ENCODE peak calls at places on chromosomes 5 and 9, in eight cellular contexts. Y is dorsolateral prefrontal cortex, W is choroid plexus epithelial cell, V is tibial nerve, G is neural progenitor cell, H is astrocyte, Z is heart right ventricle, M is WERI-Rb-1. L is an unnamed sample.

GRCh38 chr5:138945421-138946240 is 70.5 kb upstream of the LRRTM2 start:
- DNase-seq in Z (no peak), H (no peak), Y (no peak), W (no peak), G (peak), V (no peak), M (no peak), L (no peak)

GRCh38 chr5:181241393-181241975 is 2.2 kb downstream of the RACK1 start:
- DNase-seq in Z (no peak), G (no peak), V (no peak), W (peak), Y (no peak), H (peak), M (no peak), L (peak)

GRCh38 chr5:15383469-15383868 is 116.5 kb upstream of the FBXL7 start:
- DNase-seq in V (no peak), Y (no peak), G (peak), Z (no peak), M (peak), H (peak), W (peak), L (peak)

GRCh38 chr9:95053611-95054440 is 263.7 kb downstream of the FANCC start:
- DNase-seq in M (no peak), G (no peak), W (peak), V (no peak), Z (no peak), Y (no peak), H (no peak), L (peak)

GRCh38 chr9:21533597-21533996 is 51.5 kb upstream of the IFNE start:
- DNase-seq in Z (no peak), G (no peak), W (no peak), M (no peak), Y (no peak), H (no peak), V (no peak), L (no peak)

GRCh38 chr9:107732781-107733529 is 243.4 kb upstream of the KLF4 start:
- DNase-seq in H (peak), W (peak), V (no peak), M (no peak), G (no peak), Z (peak), Y (no peak), L (peak)

GRCh38 chr5:98499892-98500291 is 273.6 kb upstream of the RGMB start:
- DNase-seq in M (no peak), H (no peak), Y (no peak), G (no peak), V (no peak), W (no peak), Z (no peak), L (no peak)

GRCh38 chr5:32206053-32206452 is 31.9 kb upstream of the GOLPH3 start:
- DNase-seq in W (no peak), Y (no peak), Z (no peak), G (no peak), V (no peak), H (no peak), M (no peak), L (no peak)

GRCh38 chr5:14668247-14668646 is 3.7 kb downstream of the OTULIN start:
- DNase-seq in G (no peak), V (no peak), H (no peak), M (no peak), W (no peak), Y (no peak), Z (no peak), L (no peak)

GRCh38 chr5:78518365-78519197 is 130.0 kb downstream of the LHFPL2 start:
- DNase-seq in H (peak), Z (no peak), W (peak), V (no peak), M (no peak), G (no peak), Y (no peak), L (peak)

GRCh38 chr5:150579462-150580400 is 60.7 kb upstream of the SYNPO start:
- DNase-seq in Z (no peak), H (peak), G (no peak), M (no peak), V (no peak), W (no peak), Y (no peak), L (no peak)

GRCh38 chr9:78691531-78691930 is 394.6 kb downstream of the PSAT1 start:
- DNase-seq in M (peak), Z (no peak), W (no peak), G (no peak), V (no peak), Y (no peak), H (no peak), L (no peak)

GRCh38 chr9:121884057-121884512 is 209.0 kb downstream of the TTLL11 start:
- DNase-seq in H (no peak), Y (no peak), W (no peak), G (peak), V (no peak), M (no peak), Z (no peak), L (no peak)

GRCh38 chr9:133935328-133936040 is 56.6 kb downstream of the VAV2 start:
- DNase-seq in H (peak), Y (no peak), W (peak), G (no peak), V (peak), Z (peak), M (no peak), L (peak)

GRCh38 chr5:157342822-157343402 is 77.0 kb downstream of the CYFIP2 start:
- DNase-seq in G (peak), Y (no peak), M (peak), V (no peak), W (peak), Z (no peak), H (no peak), L (peak)

GRCh38 chr5:68424799-68425537 is 209.4 kb downstream of the PIK3R1 start:
- DNase-seq in V (no peak), W (peak), H (peak), Z (no peak), G (no peak), Y (no peak), M (peak), L (peak)

GRCh38 chr5:129902806-129903205 is 1.5 kb upstream of the CHSY3 start:
- DNase-seq in H (no peak), G (peak), Z (no peak), V (no peak), W (no peak), M (no peak), Y (no peak), L (no peak)

GRCh38 chr5:142433526-142434321 is 108.9 kb upstream of the SPRY4 start:
- DNase-seq in V (no peak), H (peak), Y (no peak), M (no peak), G (no peak), Z (no peak), W (peak), L (peak)

GRCh38 chr5:154273028-154273617 is 82.6 kb downstream of the GALNT10 start:
- DNase-seq in G (no peak), W (peak), V (no peak), H (no peak), Z (peak), Y (no peak), M (no peak), L (peak)

GRCh38 chr9:115367780-115368179 is 249.8 kb upstream of the TNC start:
- DNase-seq in Y (no peak), W (peak), M (no peak), V (no peak), H (peak), Z (no peak), G (no peak), L (peak)

GRCh38 chr9:89660286-89660685 is 55.5 kb downstream of the GADD45G start:
- DNase-seq in H (no peak), G (no peak), M (no peak), V (no peak), Y (no peak), Z (no peak), W (no peak), L (no peak)

GRCh38 chr5:127647361-127647958 is 1.4 kb upstream of the CTXN3 start:
- DNase-seq in V (no peak), M (no peak), Z (no peak), H (no peak), G (no peak), W (no peak), Y (no peak), L (no peak)

GRCh38 chr5:6631441-6631840 is 1.4 kb downstream of the NSUN2 start:
- DNase-seq in M (no peak), H (no peak), Y (no peak), Z (no peak), G (no peak), V (no peak), W (peak), L (peak)

GRCh38 chr5:83555263-83555662 is 83.7 kb downstream of the VCAN start:
- DNase-seq in W (no peak), M (no peak), G (no peak), H (no peak), Y (no peak), Z (no peak), V (no peak), L (no peak)

GRCh38 chr9:127634698-127635097 is 22.6 kb downstream of the STXBP1 start:
- DNase-seq in W (no peak), V (no peak), H (no peak), G (no peak), Y (no peak), M (peak), Z (no peak), L (no peak)

GRCh38 chr5:132797651-132798050 is 15.5 kb upstream of the SOWAHA start:
- DNase-seq in M (no peak), W (no peak), H (no peak), Z (no peak), V (no peak), G (no peak), Y (no peak), L (no peak)

GRCh38 chr9:35958104-35958825 is at the start of gene OR2S2:
- DNase-seq in V (no peak), Y (no peak), W (no peak), Z (no peak), H (no peak), G (no peak), M (no peak), L (peak)

GRCh38 chr9:16368425-16369087 is 501.9 kb downstream of the BNC2 start:
- DNase-seq in W (no peak), V (no peak), M (no peak), Y (no peak), Z (no peak), G (no peak), H (peak), L (no peak)

GRCh38 chr9:134551657-134552348 is 89.8 kb upstream of the COL5A1 start:
- DNase-seq in W (peak), G (no peak), H (peak), M (no peak), Y (no peak), Z (no peak), V (no peak), L (peak)

GRCh38 chr9:105697871-105698270 is 3.5 kb downstream of the TMEM38B start:
- DNase-seq in V (no peak), H (no peak), G (no peak), Z (no peak), M (no peak), Y (no peak), W (peak), L (peak)

GRCh38 chr9:115211413-115212204 is 93.7 kb upstream of the TNC start:
- DNase-seq in G (no peak), Y (no peak), H (peak), M (no peak), Z (no peak), W (peak), V (no peak), L (no peak)

GRCh38 chr9:135320331-135320730 is 159.3 kb upstream of the PPP1R26 start:
- DNase-seq in W (no peak), V (no peak), Z (no peak), Y (no peak), M (no peak), G (no peak), H (no peak), L (no peak)

GRCh38 chr9:133976191-133976861 is 15.8 kb downstream of the VAV2 start:
- DNase-seq in H (no peak), V (no peak), Y (no peak), W (no peak), M (no peak), Z (no peak), G (no peak), L (no peak)

GRCh38 chr5:157449011-157449723 is 10.8 kb upstream of the NIPAL4 start:
- DNase-seq in W (no peak), G (no peak), H (no peak), V (peak), M (no peak), Y (peak), Z (peak), L (no peak)

GRCh38 chr9:28921857-28922500 is 1348.7 kb upstream of the C9orf72 start:
- DNase-seq in V (no peak), Y (no peak), G (no peak), W (no peak), M (no peak), Z (no peak), H (no peak), L (no peak)

GRCh38 chr9:130156672-130157071 is 15.5 kb upstream of the NCS1 start:
- DNase-seq in Z (no peak), H (no peak), V (no peak), G (no peak), W (no peak), Y (no peak), M (peak), L (no peak)

GRCh38 chr5:89471115-89471514 is 588.1 kb upstream of the MEF2C start:
- DNase-seq in G (no peak), M (no peak), Z (no peak), Y (no peak), W (no peak), H (no peak), V (no peak), L (no peak)

GRCh38 chr5:134411546-134412266 is at the start of gene CDKN2AIPNL:
- DNase-seq in G (peak), W (peak), M (peak), V (peak), Z (peak), Y (peak), H (peak), L (peak)

GRCh38 chr5:10374623-10375022 is 21.1 kb downstream of the MARCHF6 start:
- DNase-seq in G (no peak), H (no peak), V (no peak), M (no peak), W (no peak), Z (no peak), Y (no peak), L (no peak)

GRCh38 chr5:34806532-34806931 is 32.4 kb upstream of the TTC23L start:
- DNase-seq in Z (no peak), G (no peak), Y (no peak), W (no peak), V (no peak), H (no peak), M (no peak), L (no peak)

GRCh38 chr5:34802834-34803563 is 36.0 kb upstream of the TTC23L start:
- DNase-seq in H (no peak), W (no peak), M (no peak), V (no peak), G (no peak), Y (no peak), Z (no peak), L (no peak)

GRCh38 chr5:34804913-34805312 is 34.1 kb upstream of the TTC23L start:
- DNase-seq in M (no peak), W (peak), Y (no peak), V (no peak), G (no peak), Z (no peak), H (peak), L (no peak)

GRCh38 chr5:34803974-34804373 is 35.0 kb upstream of the TTC23L start:
- DNase-seq in H (no peak), Y (no peak), M (no peak), W (peak), Z (no peak), G (no peak), V (no peak), L (peak)

GRCh38 chr5:34804398-34804797 is 34.6 kb upstream of the TTC23L start:
- DNase-seq in V (no peak), Y (no peak), Z (no peak), G (no peak), H (no peak), M (no peak), W (peak), L (no peak)
- H3K4me3 ChIP-seq in V (no peak), Y (no peak), Z (no peak), G (no peak), H (no peak), M (no peak), W (no peak), L (no peak)

DNA sequence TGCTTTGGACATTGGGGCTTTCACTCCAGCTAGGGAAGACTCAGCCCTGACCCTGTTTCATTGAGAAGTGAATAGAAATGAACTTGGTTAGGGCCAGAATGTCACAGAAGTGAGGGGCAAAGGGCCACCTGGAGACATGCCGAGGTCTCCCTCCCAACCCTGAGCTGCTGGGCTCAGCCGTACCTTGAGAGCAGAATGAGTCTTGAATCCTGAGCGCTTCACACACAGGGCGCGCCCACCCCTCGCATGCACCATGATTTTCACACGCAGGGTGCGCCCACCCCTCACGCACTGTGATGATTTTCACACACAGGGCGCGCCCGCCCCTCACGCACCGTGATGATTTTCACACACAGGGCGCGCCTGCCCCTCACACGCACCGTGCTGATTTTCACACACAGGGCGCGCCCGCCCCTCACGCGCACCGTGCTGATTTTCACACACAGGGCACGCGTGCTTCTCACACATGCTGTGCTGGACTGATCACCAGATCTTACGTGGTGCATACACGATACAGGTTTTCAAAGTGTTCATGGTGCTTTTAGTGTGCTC is 99.0 kb downstream of the EHMT1 start:
- DNase-seq in H (no peak), G (no peak), Y (no peak), Z (no peak), W (no peak), M (no peak), V (no peak), L (no peak)
- TF ChIP-seq CTCF in H (no peak), G (no peak), Y (no peak), Z (no peak), W (no peak), M (no peak), V (no peak), L (no peak)

GRCh38 chr5:172606156-172606785 is 34.8 kb upstream of the NEURL1B start:
- DNase-seq in G (no peak), Z (peak), W (peak), M (no peak), Y (no peak), H (no peak), V (no peak), L (no peak)

GRCh38 chr5:172600571-172600970 is 40.5 kb upstream of the NEURL1B start:
- DNase-seq in W (no peak), V (no peak), H (no peak), G (no peak), Y (no peak), Z (peak), M (no peak), L (no peak)

GRCh38 chr5:172603425-172603824 is 37.6 kb upstream of the NEURL1B start:
- DNase-seq in G (peak), V (no peak), W (peak), M (no peak), H (peak), Z (peak), Y (peak), L (peak)

GRCh38 chr5:172605466-172605865 is 35.6 kb upstream of the NEURL1B start:
- DNase-seq in W (no peak), H (no peak), Y (no peak), Z (no peak), M (no peak), V (no peak), G (no peak), L (no peak)

DNA sequence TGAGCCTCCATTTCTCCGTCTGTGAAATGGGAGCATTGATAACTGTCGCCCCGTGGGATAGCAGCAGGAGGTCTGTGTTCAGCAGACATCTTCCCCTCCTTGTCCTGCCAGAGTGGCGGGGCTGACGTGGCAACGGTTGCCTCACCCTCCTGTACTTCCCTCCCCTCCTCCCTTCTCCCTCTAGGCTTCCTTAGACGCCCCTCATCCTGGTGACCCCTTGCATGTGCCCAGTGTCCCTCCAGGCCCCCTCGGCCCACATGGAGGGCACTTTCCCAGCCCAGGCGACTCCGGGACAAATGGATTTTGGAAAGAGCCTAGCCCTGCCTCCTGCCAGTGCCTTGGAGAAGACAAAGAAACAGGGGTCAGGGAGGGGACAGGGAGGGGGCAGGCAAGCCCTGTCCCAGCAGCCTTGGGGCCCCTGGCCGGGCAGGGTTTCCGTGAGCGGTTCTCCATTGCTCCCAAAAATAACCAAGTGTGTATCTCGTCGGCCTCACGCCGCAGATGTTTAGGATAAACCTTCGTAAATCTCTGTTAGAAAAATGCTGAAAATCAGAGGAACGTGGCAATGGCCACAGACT is 38.3 kb upstream of the NEURL1B start:
- DNase-seq in V (no peak), W (no peak), H (no peak), Y (no peak), G (no peak), Z (no peak), M (no peak), L (no peak)
- H3K4me3 ChIP-seq in V (peak), W (no peak), H (no peak), Y (no peak), G (no peak), Z (no peak), M (no peak), L (no peak)

GRCh38 chr9:112971415-112971814 is 40.6 kb downstream of the ZNF883 start:
- DNase-seq in H (no peak), M (peak), Y (no peak), V (no peak), W (peak), G (peak), Z (no peak), L (peak)
- TF ChIP-seq CTCF in H (no peak), M (peak), Y (no peak), V (no peak), W (peak), G (peak), Z (peak), L (peak)

DNA sequence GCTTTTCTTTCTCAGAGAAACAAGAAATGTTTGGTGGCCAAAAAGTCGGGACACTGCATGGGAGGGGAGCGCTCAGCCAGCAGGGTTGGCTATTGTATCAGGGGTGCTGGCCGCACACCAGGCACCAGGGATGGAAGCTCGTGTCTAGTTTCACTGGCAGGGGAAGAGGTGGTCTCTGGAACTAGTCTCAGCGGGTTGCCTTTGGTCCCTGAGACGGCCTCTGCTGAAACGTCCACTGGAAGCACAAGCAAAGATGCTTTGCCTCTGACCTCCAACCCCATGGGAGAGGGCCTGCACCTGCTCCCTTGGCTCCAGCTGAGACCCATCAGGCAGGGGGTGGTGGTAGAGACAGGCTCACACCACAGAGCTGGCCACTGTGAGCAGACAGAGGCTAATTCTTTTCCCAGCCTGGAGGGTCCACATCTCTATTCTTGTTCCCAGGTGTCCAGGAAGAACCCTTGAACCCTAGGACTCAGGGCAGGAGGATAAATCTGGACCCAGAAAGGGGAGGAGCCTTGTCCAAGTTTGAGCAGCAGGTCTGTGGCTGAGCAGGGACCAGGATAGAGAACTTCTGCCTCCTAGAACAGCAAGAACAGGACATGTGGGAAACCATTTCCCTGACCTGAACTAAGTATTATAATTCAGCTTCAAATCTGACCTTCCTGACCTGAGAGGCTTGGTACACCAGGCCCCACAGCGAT is 102.6 kb downstream of the RGS3 start:
- DNase-seq in Z (no peak), V (no peak), G (no peak), W (no peak), M (no peak), H (no peak), Y (no peak), L (no peak)
- H3K4me3 ChIP-seq in Z (no peak), V (no peak), G (no peak), W (peak), M (no peak), H (peak), Y (no peak), L (peak)

GRCh38 chr5:177496111-177497010 is 1.0 kb downstream of the PDLIM7 start:
- DNase-seq in Z (peak), V (peak), W (peak), H (peak), M (peak), G (peak), Y (no peak), L (peak)
- TF ChIP-seq CTCF in Z (no peak), V (no peak), W (peak), H (peak), M (peak), G (peak), Y (no peak), L (peak)